ENCODE peak calls at places on chromosome 15, in seven cellular contexts. One of them, this sample, is unnamed.

GRCh38 chr15:50164458-50164857 is 17.5 kb upstream of the SLC27A2 start:
- DNase-seq in Caki2: no peak
- DNase-seq in EL: peak
- DNase-seq in cerebellar nuclear complex: no peak
- DNase-seq in stromal cell of bone marrow: no peak
- DNase-seq in bronchial epithelial cell: no peak
- DNase-seq in left ventricle myocardium inferior: no peak
- DNase-seq in this sample: no peak

GRCh38 chr15:65954289-65954741 is 85.0 kb downstream of the RAB11A start:
- DNase-seq in Caki2: peak
- DNase-seq in EL: peak
- DNase-seq in cerebellar nuclear complex: no peak
- DNase-seq in stromal cell of bone marrow: no peak
- DNase-seq in bronchial epithelial cell: peak
- DNase-seq in left ventricle myocardium inferior: no peak
- DNase-seq in this sample: no peak

GRCh38 chr15:80549191-80549590 is 145.0 kb downstream of the ARNT2 start:
- DNase-seq in Caki2: no peak
- DNase-seq in EL: peak
- DNase-seq in cerebellar nuclear complex: no peak
- DNase-seq in stromal cell of bone marrow: peak
- DNase-seq in bronchial epithelial cell: peak
- DNase-seq in left ventricle myocardium inferior: no peak
- DNase-seq in this sample: no peak

GRCh38 chr15:60179786-60180391 is 175.8 kb downstream of the FOXB1 start:
- DNase-seq in Caki2: peak
- DNase-seq in EL: peak
- DNase-seq in cerebellar nuclear complex: no peak
- DNase-seq in stromal cell of bone marrow: peak
- DNase-seq in bronchial epithelial cell: peak
- DNase-seq in left ventricle myocardium inferior: no peak
- DNase-seq in this sample: peak

GRCh38 chr15:95684693-95685115 is 645.8 kb upstream of the NR2F2 start:
- DNase-seq in Caki2: peak
- DNase-seq in EL: peak
- DNase-seq in cerebellar nuclear complex: no peak
- DNase-seq in stromal cell of bone marrow: peak
- DNase-seq in bronchial epithelial cell: peak
- DNase-seq in left ventricle myocardium inferior: no peak
- DNase-seq in this sample: no peak

GRCh38 chr15:81097893-81098280 is 36.2 kb upstream of the CFAP161 start:
- DNase-seq in Caki2: no peak
- DNase-seq in EL: peak
- DNase-seq in cerebellar nuclear complex: no peak
- DNase-seq in stromal cell of bone marrow: no peak
- DNase-seq in bronchial epithelial cell: no peak
- DNase-seq in left ventricle myocardium inferior: no peak
- DNase-seq in this sample: no peak

GRCh38 chr15:77993374-77993911 is 84.1 kb downstream of the TBC1D2B start:
- DNase-seq in Caki2: no peak
- DNase-seq in EL: no peak
- DNase-seq in cerebellar nuclear complex: no peak
- DNase-seq in stromal cell of bone marrow: no peak
- DNase-seq in bronchial epithelial cell: no peak
- DNase-seq in left ventricle myocardium inferior: no peak
- DNase-seq in this sample: peak

GRCh38 chr15:86163771-86164170 is 84.1 kb downstream of the AGBL1 start:
- DNase-seq in Caki2: no peak
- DNase-seq in EL: no peak
- DNase-seq in cerebellar nuclear complex: no peak
- DNase-seq in stromal cell of bone marrow: no peak
- DNase-seq in bronchial epithelial cell: no peak
- DNase-seq in left ventricle myocardium inferior: no peak
- DNase-seq in this sample: no peak

GRCh38 chr15:70376929-70377691 is 279.4 kb upstream of the TLE3 start:
- DNase-seq in Caki2: no peak
- DNase-seq in EL: peak
- DNase-seq in cerebellar nuclear complex: peak
- DNase-seq in stromal cell of bone marrow: peak
- DNase-seq in bronchial epithelial cell: peak
- DNase-seq in left ventricle myocardium inferior: peak
- DNase-seq in this sample: no peak

GRCh38 chr15:100053476-100054121 is 288.2 kb downstream of the ADAMTS17 start:
- DNase-seq in Caki2: no peak
- DNase-seq in EL: no peak
- DNase-seq in cerebellar nuclear complex: no peak
- DNase-seq in stromal cell of bone marrow: no peak
- DNase-seq in bronchial epithelial cell: no peak
- DNase-seq in left ventricle myocardium inferior: no peak
- DNase-seq in this sample: no peak

GRCh38 chr15:23035964-23036566 is 3.3 kb downstream of the TUBGCP5 start:
- DNase-seq in Caki2: peak
- DNase-seq in EL: peak
- DNase-seq in cerebellar nuclear complex: no peak
- DNase-seq in stromal cell of bone marrow: peak
- DNase-seq in bronchial epithelial cell: peak
- DNase-seq in left ventricle myocardium inferior: no peak
- DNase-seq in this sample: peak

GRCh38 chr15:30065025-30065801 is 17.5 kb upstream of the GOLGA8J start:
- DNase-seq in Caki2: peak
- DNase-seq in EL: peak
- DNase-seq in cerebellar nuclear complex: no peak
- DNase-seq in stromal cell of bone marrow: peak
- DNase-seq in bronchial epithelial cell: peak
- DNase-seq in left ventricle myocardium inferior: no peak
- DNase-seq in this sample: no peak

GRCh38 chr15:66931768-66932633 is 133.4 kb upstream of the SMAD3 start:
- DNase-seq in Caki2: peak
- DNase-seq in EL: peak
- DNase-seq in cerebellar nuclear complex: no peak
- DNase-seq in stromal cell of bone marrow: no peak
- DNase-seq in bronchial epithelial cell: peak
- DNase-seq in left ventricle myocardium inferior: no peak
- DNase-seq in this sample: no peak

GRCh38 chr15:78810377-78811123 is 714 bp downstream of the ADAMTS7 start:
- DNase-seq in Caki2: no peak
- DNase-seq in EL: peak
- DNase-seq in cerebellar nuclear complex: no peak
- DNase-seq in stromal cell of bone marrow: no peak
- DNase-seq in bronchial epithelial cell: no peak
- DNase-seq in left ventricle myocardium inferior: peak
- DNase-seq in this sample: peak

GRCh38 chr15:93059442-93059841 is 29.6 kb downstream of the RGMA start:
- DNase-seq in Caki2: no peak
- DNase-seq in EL: no peak
- DNase-seq in cerebellar nuclear complex: no peak
- DNase-seq in stromal cell of bone marrow: no peak
- DNase-seq in bronchial epithelial cell: no peak
- DNase-seq in left ventricle myocardium inferior: no peak
- DNase-seq in this sample: no peak

GRCh38 chr15:71634820-71635219 is 175.5 kb upstream of the NR2E3 start:
- DNase-seq in Caki2: no peak
- DNase-seq in EL: no peak
- DNase-seq in cerebellar nuclear complex: no peak
- DNase-seq in stromal cell of bone marrow: no peak
- DNase-seq in bronchial epithelial cell: no peak
- DNase-seq in left ventricle myocardium inferior: no peak
- DNase-seq in this sample: no peak

GRCh38 chr15:81400640-81401236 is 26.7 kb upstream of the TMC3 start:
- DNase-seq in Caki2: peak
- DNase-seq in EL: peak
- DNase-seq in cerebellar nuclear complex: peak
- DNase-seq in stromal cell of bone marrow: peak
- DNase-seq in bronchial epithelial cell: peak
- DNase-seq in left ventricle myocardium inferior: no peak
- DNase-seq in this sample: peak

GRCh38 chr15:88649753-88650551 is 11.1 kb downstream of the ISG20 start:
- DNase-seq in Caki2: no peak
- DNase-seq in EL: no peak
- DNase-seq in cerebellar nuclear complex: no peak
- DNase-seq in stromal cell of bone marrow: no peak
- DNase-seq in bronchial epithelial cell: no peak
- DNase-seq in left ventricle myocardium inferior: no peak
- DNase-seq in this sample: no peak

GRCh38 chr15:39670687-39671086 is 89.8 kb downstream of the THBS1 start:
- DNase-seq in Caki2: peak
- DNase-seq in EL: no peak
- DNase-seq in cerebellar nuclear complex: no peak
- DNase-seq in stromal cell of bone marrow: no peak
- DNase-seq in bronchial epithelial cell: no peak
- DNase-seq in left ventricle myocardium inferior: no peak
- DNase-seq in this sample: no peak

GRCh38 chr15:55183679-55184078 is 13.1 kb downstream of the RSL24D1 start:
- DNase-seq in Caki2: no peak
- DNase-seq in EL: no peak
- DNase-seq in cerebellar nuclear complex: no peak
- DNase-seq in stromal cell of bone marrow: no peak
- DNase-seq in bronchial epithelial cell: peak
- DNase-seq in left ventricle myocardium inferior: no peak
- DNase-seq in this sample: no peak

GRCh38 chr15:89002281-89002761 is 85.9 kb upstream of the ABHD2 start:
- DNase-seq in Caki2: peak
- DNase-seq in EL: peak
- DNase-seq in cerebellar nuclear complex: no peak
- DNase-seq in stromal cell of bone marrow: no peak
- DNase-seq in bronchial epithelial cell: no peak
- DNase-seq in left ventricle myocardium inferior: no peak
- DNase-seq in this sample: no peak

GRCh38 chr15:62606376-62607164 is 436.0 kb upstream of the TPM1 start:
- DNase-seq in Caki2: peak
- DNase-seq in EL: peak
- DNase-seq in cerebellar nuclear complex: no peak
- DNase-seq in stromal cell of bone marrow: peak
- DNase-seq in bronchial epithelial cell: peak
- DNase-seq in left ventricle myocardium inferior: no peak
- DNase-seq in this sample: no peak

GRCh38 chr15:54884312-54884711 is 312.4 kb downstream of the RSL24D1 start:
- DNase-seq in Caki2: peak
- DNase-seq in EL: no peak
- DNase-seq in cerebellar nuclear complex: no peak
- DNase-seq in stromal cell of bone marrow: no peak
- DNase-seq in bronchial epithelial cell: no peak
- DNase-seq in left ventricle myocardium inferior: no peak
- DNase-seq in this sample: no peak

GRCh38 chr15:101324513-101325177 is 29.6 kb upstream of the SNRPA1 start:
- DNase-seq in Caki2: no peak
- DNase-seq in EL: no peak
- DNase-seq in cerebellar nuclear complex: no peak
- DNase-seq in stromal cell of bone marrow: no peak
- DNase-seq in bronchial epithelial cell: no peak
- DNase-seq in left ventricle myocardium inferior: no peak
- DNase-seq in this sample: no peak

GRCh38 chr15:72307036-72307435 is 12.9 kb downstream of the CELF6 start:
- DNase-seq in Caki2: no peak
- DNase-seq in EL: no peak
- DNase-seq in cerebellar nuclear complex: no peak
- DNase-seq in stromal cell of bone marrow: no peak
- DNase-seq in bronchial epithelial cell: no peak
- DNase-seq in left ventricle myocardium inferior: no peak
- DNase-seq in this sample: no peak

This sample was measured in germinal center.